ENCODE peak calls at places on chromosomes 11 and 22, in ten cellular contexts. One of them, this sample, is unnamed.

GRCh38 chr11:36375348-36376314 is 79.5 kb downstream of the PRR5L start:
- DNase-seq in GM12878: no peak
- DNase-seq in neural progenitor cell: peak; percentile 60
- DNase-seq in ovary: no peak
- DNase-seq in AG04450: no peak
- DNase-seq in CD8-positive, alpha-beta T cell: no peak
- DNase-seq in HCT116: no peak
- DNase-seq in adrenal gland: no peak
- DNase-seq in Panc1: no peak
- DNase-seq in spleen: no peak
- DNase-seq in this sample: no peak

GRCh38 chr11:94272738-94273313 is 31.6 kb upstream of the IZUMO1R start:
- DNase-seq in GM12878: no peak
- DNase-seq in neural progenitor cell: no peak
- DNase-seq in ovary: no peak
- DNase-seq in AG04450: no peak
- DNase-seq in CD8-positive, alpha-beta T cell: no peak
- DNase-seq in HCT116: no peak
- DNase-seq in adrenal gland: peak; percentile 23
- DNase-seq in Panc1: no peak
- DNase-seq in spleen: no peak
- DNase-seq in this sample: no peak

GRCh38 chr22:25409240-25409639 is 155.2 kb upstream of the GRK3 start:
- DNase-seq in GM12878: no peak
- DNase-seq in neural progenitor cell: no peak
- DNase-seq in ovary: no peak
- DNase-seq in AG04450: no peak
- DNase-seq in CD8-positive, alpha-beta T cell: no peak
- DNase-seq in HCT116: no peak
- DNase-seq in adrenal gland: no peak
- DNase-seq in Panc1: no peak
- DNase-seq in spleen: no peak
- DNase-seq in this sample: no peak

GRCh38 chr22:24810043-24810749 is 4.2 kb downstream of the SGSM1 start:
- DNase-seq in GM12878: no peak
- DNase-seq in neural progenitor cell: peak; percentile 81
- DNase-seq in ovary: no peak
- DNase-seq in AG04450: no peak
- DNase-seq in CD8-positive, alpha-beta T cell: no peak
- DNase-seq in HCT116: no peak
- DNase-seq in adrenal gland: peak; percentile 40
- DNase-seq in Panc1: no peak
- DNase-seq in spleen: no peak
- DNase-seq in this sample: no peak

GRCh38 chr11:129321076-129321475 is 54.6 kb upstream of the BARX2 start:
- DNase-seq in GM12878: no peak
- DNase-seq in neural progenitor cell: no peak
- DNase-seq in ovary: no peak
- DNase-seq in AG04450: no peak
- DNase-seq in CD8-positive, alpha-beta T cell: no peak
- DNase-seq in HCT116: no peak
- DNase-seq in adrenal gland: no peak
- DNase-seq in Panc1: no peak
- DNase-seq in spleen: no peak
- DNase-seq in this sample: no peak

GRCh38 chr11:88494857-88495256 is 157.3 kb upstream of the CTSC start:
- DNase-seq in GM12878: no peak
- DNase-seq in neural progenitor cell: peak; percentile 24
- DNase-seq in ovary: no peak
- DNase-seq in AG04450: no peak
- DNase-seq in CD8-positive, alpha-beta T cell: no peak
- DNase-seq in HCT116: no peak
- DNase-seq in adrenal gland: no peak
- DNase-seq in Panc1: no peak
- DNase-seq in spleen: no peak
- DNase-seq in this sample: no peak

GRCh38 chr11:17735823-17736772 is 1.5 kb downstream of the KCNC1 start:
- DNase-seq in GM12878: no peak
- DNase-seq in neural progenitor cell: peak; percentile 63
- DNase-seq in ovary: peak; percentile 25
- DNase-seq in AG04450: no peak
- DNase-seq in CD8-positive, alpha-beta T cell: no peak
- DNase-seq in HCT116: no peak
- DNase-seq in adrenal gland: no peak
- DNase-seq in Panc1: no peak
- DNase-seq in spleen: peak; percentile 66
- DNase-seq in this sample: no peak

GRCh38 chr11:126083829-126084607 is 21.4 kb upstream of the CDON start:
- DNase-seq in GM12878: no peak
- DNase-seq in neural progenitor cell: peak; percentile 91
- DNase-seq in ovary: no peak
- DNase-seq in AG04450: no peak
- DNase-seq in CD8-positive, alpha-beta T cell: peak; percentile 23
- DNase-seq in HCT116: no peak
- DNase-seq in adrenal gland: no peak
- DNase-seq in Panc1: no peak
- DNase-seq in spleen: no peak
- DNase-seq in this sample: no peak

GRCh38 chr22:37967637-37968451 is 14.3 kb downstream of the POLR2F start:
- DNase-seq in GM12878: no peak
- DNase-seq in neural progenitor cell: peak; percentile 68
- DNase-seq in ovary: no peak
- DNase-seq in AG04450: no peak
- DNase-seq in CD8-positive, alpha-beta T cell: no peak
- DNase-seq in HCT116: no peak
- DNase-seq in adrenal gland: no peak
- DNase-seq in Panc1: no peak
- DNase-seq in spleen: no peak
- DNase-seq in this sample: no peak

GRCh38 chr11:117387992-117388765 is 60.5 kb downstream of the CEP164 start:
- DNase-seq in GM12878: no peak
- DNase-seq in neural progenitor cell: no peak
- DNase-seq in ovary: no peak
- DNase-seq in AG04450: peak; percentile 27
- DNase-seq in CD8-positive, alpha-beta T cell: no peak
- DNase-seq in HCT116: no peak
- DNase-seq in adrenal gland: no peak
- DNase-seq in Panc1: no peak
- DNase-seq in spleen: no peak
- DNase-seq in this sample: no peak

GRCh38 chr11:35144103-35144741 is 5.3 kb downstream of the CD44 start:
- DNase-seq in GM12878: peak; percentile 85
- DNase-seq in neural progenitor cell: no peak
- DNase-seq in ovary: no peak
- DNase-seq in AG04450: peak; percentile 56
- DNase-seq in CD8-positive, alpha-beta T cell: peak; percentile 66
- DNase-seq in HCT116: no peak
- DNase-seq in adrenal gland: no peak
- DNase-seq in Panc1: no peak
- DNase-seq in spleen: peak; percentile 89
- DNase-seq in this sample: no peak

GRCh38 chr11:44628730-44629361 is 63.4 kb downstream of the CD82 start:
- DNase-seq in GM12878: no peak
- DNase-seq in neural progenitor cell: no peak
- DNase-seq in ovary: no peak
- DNase-seq in AG04450: no peak
- DNase-seq in CD8-positive, alpha-beta T cell: no peak
- DNase-seq in HCT116: no peak
- DNase-seq in adrenal gland: peak; percentile 13
- DNase-seq in Panc1: no peak
- DNase-seq in spleen: no peak
- DNase-seq in this sample: no peak

GRCh38 chr22:23278883-23279675 is 98.8 kb downstream of the BCR start:
- DNase-seq in GM12878: no peak
- DNase-seq in neural progenitor cell: no peak
- DNase-seq in ovary: no peak
- DNase-seq in AG04450: no peak
- DNase-seq in CD8-positive, alpha-beta T cell: peak; percentile 37
- DNase-seq in HCT116: no peak
- DNase-seq in adrenal gland: no peak
- DNase-seq in Panc1: no peak
- DNase-seq in spleen: no peak
- DNase-seq in this sample: no peak

GRCh38 chr11:47337229-47337924 is 15.1 kb downstream of the MYBPC3 start:
- DNase-seq in GM12878: no peak
- DNase-seq in neural progenitor cell: peak; percentile 8
- DNase-seq in ovary: no peak
- DNase-seq in AG04450: no peak
- DNase-seq in CD8-positive, alpha-beta T cell: no peak
- DNase-seq in HCT116: peak; percentile 37
- DNase-seq in adrenal gland: no peak
- DNase-seq in Panc1: no peak
- DNase-seq in spleen: no peak
- DNase-seq in this sample: no peak

GRCh38 chr11:27209562-27210005 is 153.4 kb downstream of the CCDC34 start:
- DNase-seq in GM12878: no peak
- DNase-seq in neural progenitor cell: no peak
- DNase-seq in ovary: no peak
- DNase-seq in AG04450: no peak
- DNase-seq in CD8-positive, alpha-beta T cell: no peak
- DNase-seq in HCT116: peak; percentile 40
- DNase-seq in adrenal gland: peak; percentile 41
- DNase-seq in Panc1: peak; percentile 69
- DNase-seq in spleen: no peak
- DNase-seq in this sample: peak; percentile 96

DNA sequence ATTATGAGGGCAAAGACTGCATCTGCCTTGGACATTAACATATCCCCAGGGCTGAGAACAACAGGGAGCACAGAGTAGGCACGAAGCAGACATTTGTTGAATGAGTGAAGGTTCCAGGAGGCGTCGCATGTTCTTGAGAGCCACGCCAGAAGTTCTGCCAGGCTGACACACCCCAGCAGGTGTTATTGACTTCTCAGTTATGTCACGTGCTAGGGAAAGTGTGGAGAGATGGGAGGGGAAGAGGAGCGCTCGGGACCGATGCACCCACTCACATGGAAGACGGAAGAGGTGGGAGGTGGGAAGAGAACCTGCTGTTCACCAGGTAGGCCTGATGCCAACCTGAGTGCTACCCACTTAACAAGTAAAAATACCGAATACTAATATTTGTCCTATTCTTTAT is 232.8 kb downstream of the LARGE1 start:
- DNase-seq in GM12878: no peak
- DNase-seq in neural progenitor cell: no peak
- DNase-seq in ovary: no peak
- DNase-seq in AG04450: no peak
- DNase-seq in CD8-positive, alpha-beta T cell: no peak
- DNase-seq in HCT116: no peak
- DNase-seq in adrenal gland: no peak
- DNase-seq in Panc1: no peak
- DNase-seq in spleen: no peak
- DNase-seq in this sample: no peak
- TF ChIP-seq CTCF in GM12878: no peak
- TF ChIP-seq CTCF in neural progenitor cell: no peak
- TF ChIP-seq CTCF in ovary: no peak
- TF ChIP-seq CTCF in AG04450: no peak
- TF ChIP-seq CTCF in CD8-positive, alpha-beta T cell: no peak
- TF ChIP-seq CTCF in HCT116: no peak
- TF ChIP-seq CTCF in adrenal gland: no peak
- TF ChIP-seq CTCF in Panc1: no peak
- TF ChIP-seq CTCF in spleen: no peak
- TF ChIP-seq CTCF in this sample: no peak

DNA sequence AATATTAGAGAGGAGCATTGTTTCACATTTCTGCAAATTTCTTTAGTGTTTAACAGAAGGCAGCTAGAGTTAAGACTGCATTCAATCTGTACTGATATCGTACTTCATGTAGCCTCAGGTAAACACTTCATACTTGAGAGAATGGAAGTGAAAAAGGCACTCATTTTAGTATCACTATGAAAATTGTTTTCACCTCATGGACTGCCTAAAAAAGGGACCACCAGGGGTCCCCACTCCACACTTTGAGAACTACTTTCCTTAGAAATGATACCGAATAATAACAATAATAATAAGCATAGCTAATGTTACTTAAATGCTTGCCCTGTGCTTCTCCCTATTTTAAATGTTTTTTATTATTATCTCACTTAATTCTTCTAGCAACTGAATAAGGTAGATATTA is 95.1 kb downstream of the BLID start:
- DNase-seq in GM12878: no peak
- DNase-seq in neural progenitor cell: no peak
- DNase-seq in ovary: no peak
- DNase-seq in AG04450: no peak
- DNase-seq in CD8-positive, alpha-beta T cell: no peak
- DNase-seq in HCT116: no peak
- DNase-seq in adrenal gland: no peak
- DNase-seq in Panc1: no peak
- DNase-seq in spleen: no peak
- DNase-seq in this sample: no peak
- H3K27me3 ChIP-seq in GM12878: no peaks in the 10 kb centered on the region
- H3K27me3 ChIP-seq in neural progenitor cell: no peaks in the 10 kb centered on the region
- H3K27me3 ChIP-seq in ovary: no peaks in the 10 kb centered on the region
- H3K27me3 ChIP-seq in AG04450: no peaks in the 10 kb centered on the region
- H3K27me3 ChIP-seq in CD8-positive, alpha-beta T cell: no peaks in the 10 kb centered on the region
- H3K27me3 ChIP-seq in HCT116: no peaks in the 10 kb centered on the region
- H3K27me3 ChIP-seq in adrenal gland: no peaks in the 10 kb centered on the region
- H3K27me3 ChIP-seq in Panc1: no peaks in the 10 kb centered on the region
- H3K27me3 ChIP-seq in spleen: no peaks in the 10 kb centered on the region
- H3K27me3 ChIP-seq in this sample: no peaks in the 10 kb centered on the region

GRCh38 chr11:82406611-82407010 is 327.1 kb downstream of the FAM181B start:
- DNase-seq in GM12878: no peak
- DNase-seq in neural progenitor cell: no peak
- DNase-seq in ovary: no peak
- DNase-seq in AG04450: no peak
- DNase-seq in CD8-positive, alpha-beta T cell: no peak
- DNase-seq in HCT116: no peak
- DNase-seq in adrenal gland: no peak
- DNase-seq in Panc1: no peak
- DNase-seq in spleen: no peak
- DNase-seq in this sample: no peak
- TF ChIP-seq CTCF in GM12878: no peak
- TF ChIP-seq CTCF in neural progenitor cell: no peak
- TF ChIP-seq CTCF in ovary: no peak
- TF ChIP-seq CTCF in AG04450: no peak
- TF ChIP-seq CTCF in CD8-positive, alpha-beta T cell: no peak
- TF ChIP-seq CTCF in HCT116: no peak
- TF ChIP-seq CTCF in adrenal gland: no peak
- TF ChIP-seq CTCF in Panc1: no peak
- TF ChIP-seq CTCF in spleen: no peak
- TF ChIP-seq CTCF in this sample: no peak

DNA sequence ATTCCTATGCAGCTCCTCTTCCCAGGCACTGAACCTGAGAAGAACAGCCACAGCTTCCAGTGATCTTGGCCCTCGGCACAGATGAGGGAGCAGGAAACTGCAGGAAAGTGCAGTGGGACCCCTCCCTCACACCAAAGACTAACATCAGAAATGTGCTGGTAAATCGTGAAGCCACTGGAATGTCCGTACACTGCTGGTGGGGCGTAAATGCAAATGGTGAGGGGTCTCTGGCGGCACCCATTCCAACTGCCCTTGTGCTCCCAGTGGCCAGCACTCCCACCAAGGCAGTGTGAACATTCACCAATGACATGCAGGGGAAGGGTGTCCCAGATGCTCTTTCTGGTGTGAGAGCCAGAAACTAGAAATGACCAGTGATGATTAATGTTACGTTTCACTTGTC is 574.0 kb downstream of the BRD1 start:
- DNase-seq in GM12878: no peak
- DNase-seq in neural progenitor cell: no peak
- DNase-seq in ovary: no peak
- DNase-seq in AG04450: no peak
- DNase-seq in CD8-positive, alpha-beta T cell: no peak
- DNase-seq in HCT116: no peak
- DNase-seq in adrenal gland: no peak
- DNase-seq in Panc1: no peak
- DNase-seq in spleen: no peak
- DNase-seq in this sample: no peak
- H3K27me3 ChIP-seq in GM12878: no peaks in the 10 kb centered on the region
- H3K27me3 ChIP-seq in neural progenitor cell: no peaks in the 10 kb centered on the region
- H3K27me3 ChIP-seq in ovary: no peaks in the 10 kb centered on the region
- H3K27me3 ChIP-seq in AG04450: no peaks in the 10 kb centered on the region
- H3K27me3 ChIP-seq in CD8-positive, alpha-beta T cell: no peaks in the 10 kb centered on the region
- H3K27me3 ChIP-seq in HCT116: peaks cover 27% of the 10 kb centered on the region
- H3K27me3 ChIP-seq in adrenal gland: peaks cover 7% of the 10 kb centered on the region
- H3K27me3 ChIP-seq in Panc1: peaks cover 2% of the 10 kb centered on the region
- H3K27me3 ChIP-seq in spleen: no peaks in the 10 kb centered on the region
- H3K27me3 ChIP-seq in this sample: no peaks in the 10 kb centered on the region

This sample was measured in kidney epithelial cell.